ENCODE peak calls at places on chromosomes 5 and 9, in four cellular contexts. K is effector memory CD8-positive, alpha-beta T cell; T is HuH-7; S is memory B cell. N is an unnamed sample.

GRCh38 chr5:114339108-114339507 is 22.8 kb upstream of the KCNN2 start:
- DNase-seq in K (no peak), S (no peak), T (no peak), N (no peak)

GRCh38 chr9:91949946-91950664 is at the start of gene ROR2:
- DNase-seq in S (peak), T (peak), K (peak), N (no peak)

GRCh38 chr9:129650680-129651235 is 8.8 kb upstream of the ASB6 start:
- DNase-seq in K (no peak), T (no peak), S (no peak), N (no peak)

GRCh38 chr9:31272456-31273295 is 1111.8 kb upstream of the ACO1 start:
- DNase-seq in T (no peak), K (no peak), S (no peak), N (no peak)

GRCh38 chr9:73133042-73133651 is 18.5 kb upstream of the ANXA1 start:
- DNase-seq in S (no peak), T (no peak), K (no peak), N (no peak)

GRCh38 chr5:174409971-174410370 is 314.4 kb upstream of the MSX2 start:
- DNase-seq in K (no peak), T (no peak), S (no peak), N (no peak)

GRCh38 chr9:85248514-85249312 is 493.0 kb downstream of the AGTPBP1 start:
- DNase-seq in T (no peak), S (no peak), K (no peak), N (no peak)

GRCh38 chr9:136619742-136620440 is 42.8 kb upstream of the EGFL7 start:
- DNase-seq in T (peak), K (no peak), S (peak), N (no peak)

GRCh38 chr5:56480305-56481146 is 247.4 kb upstream of the ANKRD55 start:
- DNase-seq in K (no peak), S (peak), T (peak), N (no peak)

GRCh38 chr5:96661101-96661840 is 905 bp upstream of the CAST start:
- DNase-seq in S (peak), K (peak), T (peak), N (no peak)

GRCh38 chr9:93713716-93714115 is 137.3 kb downstream of the PHF2 start:
- DNase-seq in T (no peak), K (no peak), S (no peak), N (no peak)

GRCh38 chr9:38620483-38621433 is at the start of gene ANKRD18A:
- DNase-seq in K (peak), S (peak), T (peak), N (peak)

GRCh38 chr9:95007470-95007869 is 281.0 kb downstream of the AOPEP start:
- DNase-seq in K (no peak), T (no peak), S (no peak), N (no peak)

GRCh38 chr5:61229416-61229815 is 67.1 kb upstream of the SMIM15 start:
- DNase-seq in T (no peak), S (no peak), K (no peak), N (no peak)

GRCh38 chr5:181215997-181216982 is 6.8 kb upstream of the TRIM41 start:
- DNase-seq in T (no peak), S (no peak), K (peak), N (no peak)

GRCh38 chr9:123586140-123586735 is 230.2 kb downstream of the CRB2 start:
- DNase-seq in S (no peak), K (no peak), T (no peak), N (no peak)

GRCh38 chr9:37913480-37914153 is 9.7 kb upstream of the SLC25A51 start:
- DNase-seq in S (peak), K (peak), T (peak), N (peak)

GRCh38 chr9:70639853-70640814 is 225.7 kb upstream of the KLF9 start:
- DNase-seq in S (no peak), T (peak), K (peak), N (no peak)

GRCh38 chr9:5854032-5854792 is 21.3 kb upstream of the ERMP1 start:
- DNase-seq in S (no peak), K (no peak), T (no peak), N (no peak)

GRCh38 chr5:131824631-131825030 is 27.8 kb upstream of the FNIP1 start:
- DNase-seq in T (no peak), K (no peak), S (no peak), N (no peak)

GRCh38 chr5:86865396-86865795 is 247.7 kb downstream of the COX7C start:
- DNase-seq in K (no peak), S (no peak), T (no peak), N (no peak)

GRCh38 chr5:32713396-32714381 is 2.6 kb downstream of the NPR3 start:
- DNase-seq in T (no peak), K (no peak), S (no peak), N (no peak)

GRCh38 chr5:137075163-137075970 is 423.8 kb downstream of the SPOCK1 start:
- DNase-seq in S (no peak), K (no peak), T (peak), N (peak)

GRCh38 chr5:164237531-164237930 is 732.1 kb downstream of the MAT2B start:
- DNase-seq in K (no peak), T (no peak), S (no peak), N (no peak)

GRCh38 chr5:96747718-96748117 is 60.0 kb downstream of the ERAP1 start:
- DNase-seq in S (no peak), T (no peak), K (no peak), N (no peak)

GRCh38 chr9:98045234-98046160 is 11.0 kb upstream of the NANS start:
- DNase-seq in S (no peak), K (peak), T (no peak), N (no peak)

GRCh38 chr9:114151426-114151956 is 3.8 kb upstream of the COL27A1 start:
- DNase-seq in T (no peak), K (no peak), S (no peak), N (no peak)